ENCODE peak calls at places on chromosomes 3 and 15, in eight cellular contexts. G is amygdala; S is ecto neural progenitor cell; W is OCI-LY7; Z is transverse colon; B is activated CD8-positive, alpha-beta memory T cell treated with anti-CD3 and anti-CD28 coated beads for 48 hours; O is AG10803; A is HCT116. E is an unnamed sample.

GRCh38 chr3:24300949-24301348 is 193.7 kb downstream of the THRB start:
- DNase-seq in G (no peak), S (no peak), W (no peak), Z (no peak), B (no peak), O (no peak), A (no peak), E (no peak)

GRCh38 chr15:71844916-71845315 is 34.6 kb downstream of the NR2E3 start:
- DNase-seq in G (no peak), S (no peak), W (no peak), Z (no peak), B (no peak), O (no peak), A (no peak), E (no peak)

GRCh38 chr3:167684389-167684993 is 30.7 kb upstream of the WDR49 start:
- DNase-seq in G (peak), S (no peak), W (peak), Z (no peak), B (no peak), O (peak), A (peak), E (no peak)

GRCh38 chr15:66901336-66902100 is 163.9 kb upstream of the SMAD3 start:
- DNase-seq in G (no peak), S (no peak), W (no peak), Z (no peak), B (no peak), O (peak), A (no peak), E (no peak)

GRCh38 chr3:125186800-125187598 is 25.5 kb downstream of the SLC12A8 start:
- DNase-seq in G (no peak), S (no peak), W (no peak), Z (no peak), B (no peak), O (peak), A (no peak), E (no peak)

GRCh38 chr15:58924326-58924725 is 9.2 kb downstream of the SLTM start:
- DNase-seq in G (no peak), S (no peak), W (no peak), Z (no peak), B (no peak), O (peak), A (no peak), E (no peak)

GRCh38 chr3:99686955-99687612 is 48.7 kb downstream of the COL8A1 start:
- DNase-seq in G (peak), S (peak), W (peak), Z (peak), B (no peak), O (peak), A (peak), E (no peak)

GRCh38 chr3:149678365-149678948 is 20.6 kb upstream of the WWTR1 start:
- DNase-seq in G (no peak), S (no peak), W (no peak), Z (no peak), B (no peak), O (no peak), A (peak), E (no peak)

GRCh38 chr3:108296239-108296638 is at the start of gene HHLA2:
- DNase-seq in G (no peak), S (no peak), W (no peak), Z (no peak), B (no peak), O (no peak), A (no peak), E (no peak)

GRCh38 chr3:43212914-43213611 is 73.3 kb upstream of the SNRK start:
- DNase-seq in G (no peak), S (no peak), W (no peak), Z (no peak), B (no peak), O (no peak), A (no peak), E (peak)

GRCh38 chr3:52204337-52205073 is 6.5 kb downstream of the ALAS1 start:
- DNase-seq in G (no peak), S (no peak), W (no peak), Z (peak), B (no peak), O (no peak), A (no peak), E (no peak)

GRCh38 chr3:15420871-15421270 is 6.5 kb downstream of the METTL6 start:
- DNase-seq in G (no peak), S (no peak), W (no peak), Z (no peak), B (no peak), O (no peak), A (no peak), E (no peak)

GRCh38 chr3:172654470-172654869 is 56.4 kb downstream of the NCEH1 start:
- DNase-seq in G (no peak), S (no peak), W (no peak), Z (no peak), B (no peak), O (no peak), A (no peak), E (no peak)

GRCh38 chr3:148903022-148903442 is 37.9 kb downstream of the CPA3 start:
- DNase-seq in G (no peak), S (no peak), W (no peak), Z (no peak), B (no peak), O (peak), A (no peak), E (no peak)